ENCODE peak calls at places on chromosome 4, in four cellular contexts. I is fibroblast of the conjunctiva, D is NCI-H187 treated with DMSO at 0.1 percent for 48 hours, C is anterior cingulate cortex. M is an unnamed sample.

GRCh38 chr4:112327950-112328349 is 30.8 kb downstream of the ALPK1 start:
- DNase-seq in I (peak; percentile 51), D (peak; percentile 34), C (no peak), M (no peak)

GRCh38 chr4:10977534-10977933 is 293.0 kb upstream of the CLNK start:
- DNase-seq in I (no peak), D (no peak), C (no peak), M (no peak)

GRCh38 chr4:170775851-170776250 is 686.1 kb upstream of the AADAT start:
- DNase-seq in I (no peak), D (no peak), C (no peak), M (no peak)

GRCh38 chr4:182018691-182019090 is 224.5 kb upstream of the TENM3 start:
- DNase-seq in I (no peak), D (no peak), C (no peak), M (no peak)

GRCh38 chr4:157372154-157372553 is 151.6 kb downstream of the GRIA2 start:
- DNase-seq in I (no peak), D (no peak), C (no peak), M (no peak)

GRCh38 chr4:165385124-165385523 is 6.3 kb downstream of the CPE start:
- DNase-seq in I (no peak), D (no peak), C (no peak), M (no peak)

GRCh38 chr4:99971453-99972111 is 21.5 kb upstream of the H2AZ1 start:
- DNase-seq in I (no peak), D (no peak), C (no peak), M (no peak)

GRCh38 chr4:86498560-86499166 is 95.5 kb upstream of the PTPN13 start:
- DNase-seq in I (peak; percentile 45), D (peak; percentile 43), C (no peak), M (no peak)

GRCh38 chr4:10620935-10621488 is 63.6 kb downstream of the CLNK start:
- DNase-seq in I (no peak), D (no peak), C (no peak), M (no peak)

GRCh38 chr4:177356921-177357320 is 47.2 kb downstream of the NEIL3 start:
- DNase-seq in I (no peak), D (no peak), C (no peak), M (no peak)

GRCh38 chr4:83964996-83965541 is 429.2 kb downstream of the GPAT3 start:
- DNase-seq in I (no peak), D (no peak), C (no peak), M (no peak)

GRCh38 chr4:137125011-137125410 is 407.3 kb downstream of the PCDH18 start:
- DNase-seq in I (peak; percentile 26), D (no peak), C (no peak), M (no peak)

GRCh38 chr4:10078481-10079233 is 37.9 kb downstream of the WDR1 start:
- DNase-seq in I (no peak), D (no peak), C (no peak), M (no peak)

GRCh38 chr4:112775801-112776200 is 138.9 kb downstream of the LARP7 start:
- DNase-seq in I (no peak), D (no peak), C (no peak), M (no peak)

GRCh38 chr4:56931924-56932323 is 24.2 kb downstream of the REST start:
- DNase-seq in I (no peak), D (no peak), C (no peak), M (no peak)

GRCh38 chr4:159446266-159446976 is 343.5 kb downstream of the RAPGEF2 start:
- DNase-seq in I (peak; percentile 60), D (no peak), C (peak; percentile 2), M (peak; percentile 58)

GRCh38 chr4:38178666-38178995 is 218.4 kb downstream of the PTTG2 start:
- DNase-seq in I (no peak), D (no peak), C (no peak), M (no peak)

GRCh38 chr4:86595426-86595805 is 1.3 kb downstream of the PTPN13 start:
- DNase-seq in I (peak; percentile 14), D (no peak), C (no peak), M (no peak)

GRCh38 chr4:8846864-8847263 is 24.8 kb downstream of the HMX1 start:
- DNase-seq in I (no peak), D (no peak), C (no peak), M (no peak)

GRCh38 chr4:151882072-151882803 is 121.4 kb upstream of the GATB start:
- DNase-seq in I (no peak), D (no peak), C (no peak), M (no peak)

GRCh38 chr4:102250341-102250740 is 94.9 kb downstream of the SLC39A8 start:
- DNase-seq in I (no peak), D (no peak), C (no peak), M (no peak)

GRCh38 chr4:78638324-78639172 is 87.0 kb downstream of the ANXA3 start:
- DNase-seq in I (no peak), D (no peak), C (no peak), M (no peak)

GRCh38 chr4:86508436-86508835 is 85.7 kb upstream of the PTPN13 start:
- DNase-seq in I (no peak), D (no peak), C (no peak), M (no peak)

GRCh38 chr4:22794731-22795130 is 102.0 kb downstream of the GBA3 start:
- DNase-seq in I (no peak), D (no peak), C (no peak), M (no peak)

GRCh38 chr4:147789596-147789995 is 57.7 kb downstream of the ARHGAP10 start:
- DNase-seq in I (no peak), D (no peak), C (no peak), M (no peak)

GRCh38 chr4:1331591-1332353 is 15.2 kb upstream of the UVSSA start:
- DNase-seq in I (no peak), D (no peak), C (no peak), M (no peak)

GRCh38 chr4:152063301-152064235 is 302.8 kb upstream of the GATB start:
- DNase-seq in I (no peak), D (no peak), C (no peak), M (no peak)

GRCh38 chr4:51853027-51853682 is 10.2 kb downstream of the DCUN1D4 start:
- DNase-seq in I (no peak), D (no peak), C (no peak), M (no peak)

GRCh38 chr4:34323549-34324325 is 1920.6 kb downstream of the ARAP2 start:
- DNase-seq in I (peak; percentile 9), D (no peak), C (no peak), M (no peak)

GRCh38 chr4:80471701-80472100 is 136.2 kb downstream of the CFAP299 start:
- DNase-seq in I (no peak), D (peak; percentile 73), C (no peak), M (no peak)

GRCh38 chr4:162503868-162504267 is 340.1 kb upstream of the FSTL5 start:
- DNase-seq in I (no peak), D (no peak), C (no peak), M (no peak)

GRCh38 chr4:169410839-169411770 is 140.3 kb upstream of the SH3RF1 start:
- DNase-seq in I (no peak), D (no peak), C (no peak), M (no peak)

GRCh38 chr4:162586266-162586665 is 422.5 kb upstream of the FSTL5 start:
- DNase-seq in I (no peak), D (no peak), C (no peak), M (no peak)

GRCh38 chr4:12579172-12579571 is 905.0 kb downstream of the RAB28 start:
- DNase-seq in I (no peak), D (no peak), C (no peak), M (no peak)

GRCh38 chr4:74098628-74098995 is 383 bp downstream of the CXCL2 start:
- DNase-seq in I (no peak), D (no peak), C (no peak), M (peak; percentile 59)

GRCh38 chr4:45944000-45944399 is 179.9 kb downstream of the GABRG1 start:
- DNase-seq in I (no peak), D (no peak), C (no peak), M (no peak)

GRCh38 chr4:3780347-3781171 is 14.4 kb downstream of the ADRA2C start:
- DNase-seq in I (no peak), D (no peak), C (no peak), M (no peak)